ENCODE peak calls at places on chromosomes 11 and 22, in nine cellular contexts. H is mammary epithelial cell, O is lower lobe of right lung, E is ovary, R is WTC11, C is nephron progenitor cell, T is IMR-90, B is gastrocnemius medialis, A is HFFc6. U is an unnamed sample.
A peak's percentile ranks its signal among the peaks of the same experiment; 100 is the strongest.

GRCh38 chr11:132535830-132536229 is 996.5 kb downstream of the OPCML start:
- DNase-seq in A (no peak), E (no peak), H (peak; percentile 15), T (no peak), R (no peak), C (no peak), O (no peak), B (no peak), U (no peak)

GRCh38 chr11:96219981-96220623 is 122.9 kb downstream of the MAML2 start:
- DNase-seq in T (peak; percentile 62), A (peak; percentile 59), B (no peak), O (no peak), E (no peak), H (no peak), R (no peak), C (no peak), U (no peak)

GRCh38 chr11:124640660-124641059 is 18.0 kb downstream of the TBRG1 start:
- DNase-seq in T (no peak), A (no peak), O (no peak), H (peak; percentile 38), B (no peak), E (no peak), R (peak; percentile 41), C (no peak), U (no peak)

GRCh38 chr11:60625262-60625661 is 74.2 kb upstream of the MS4A8 start:
- DNase-seq in B (no peak), O (no peak), H (peak; percentile 25), A (peak; percentile 45), T (peak; percentile 23), R (peak; percentile 50), C (peak; percentile 19), E (no peak), U (no peak)

GRCh38 chr11:119094816-119095065 is 6.9 kb downstream of the DPAGT1 start:
- DNase-seq in O (peak; percentile 92), B (peak; percentile 77), R (peak; percentile 74), H (peak; percentile 76), C (peak; percentile 67), T (peak; percentile 86), E (peak; percentile 86), A (peak; percentile 87), U (no peak)

GRCh38 chr22:30863161-30863833 is 105.3 kb downstream of the MORC2 start:
- DNase-seq in T (peak; percentile 21), C (no peak), R (no peak), H (no peak), O (no peak), A (no peak), B (no peak), E (no peak), U (peak; percentile 11)

GRCh38 chr11:12229450-12230229 is 119.2 kb downstream of the MICAL2 start:
- DNase-seq in R (no peak), O (no peak), A (no peak), C (no peak), H (no peak), T (no peak), E (no peak), B (no peak), U (no peak)

GRCh38 chr11:32775908-32776307 is 18.6 kb downstream of the CCDC73 start:
- DNase-seq in H (no peak), B (no peak), A (no peak), R (no peak), C (no peak), O (no peak), T (no peak), E (no peak), U (no peak)

GRCh38 chr11:110939471-110939870 is 227.2 kb upstream of the ARHGAP20 start:
- DNase-seq in O (no peak), H (no peak), B (no peak), A (no peak), C (no peak), R (no peak), T (no peak), E (no peak), U (no peak)

GRCh38 chr22:50497093-50497492 is 10.4 kb downstream of the LMF2 start:
- DNase-seq in O (no peak), R (no peak), T (no peak), C (no peak), A (no peak), B (no peak), E (no peak), H (no peak), U (no peak)

GRCh38 chr11:120183701-120184141 is 27.1 kb upstream of the OAF start:
- DNase-seq in R (no peak), C (no peak), A (no peak), H (no peak), T (no peak), E (peak; percentile 35), B (no peak), O (no peak), U (no peak)

GRCh38 chr11:75406338-75406777 is 7.0 kb downstream of the RPS3 start:
- DNase-seq in A (peak; percentile 13), E (no peak), R (no peak), O (no peak), T (peak; percentile 87), B (no peak), C (no peak), H (peak; percentile 31), U (no peak)

GRCh38 chr22:49576241-49577141 is 251.2 kb downstream of the BRD1 start:
- DNase-seq in H (no peak), A (no peak), C (no peak), T (no peak), R (no peak), E (no peak), O (no peak), B (no peak), U (peak; percentile 12)

GRCh38 chr11:78039919-78040671 is 17.0 kb upstream of the KCTD14 start:
- DNase-seq in C (peak; percentile 32), T (peak; percentile 85), R (no peak), A (peak; percentile 80), O (peak; percentile 74), E (peak; percentile 80), H (peak; percentile 71), B (no peak), U (no peak)

GRCh38 chr11:69746780-69747742 is 28.1 kb downstream of the FGF4 start:
- DNase-seq in B (no peak), E (no peak), A (no peak), T (no peak), O (no peak), C (peak; percentile 31), R (no peak), H (no peak), U (no peak)

GRCh38 chr22:24521791-24522245 is 26.7 kb downstream of the UPB1 start:
- DNase-seq in A (peak; percentile 55), O (peak; percentile 76), T (peak; percentile 60), B (no peak), C (no peak), R (peak; percentile 61), E (no peak), H (peak; percentile 77), U (no peak)

GRCh38 chr11:4982678-4983077 is 12.0 kb upstream of the OR51L1 start:
- DNase-seq in A (no peak), T (no peak), B (no peak), R (no peak), H (no peak), E (no peak), C (no peak), O (no peak), U (no peak)

GRCh38 chr22:25221790-25222189 is 2.4 kb downstream of the CRYBB2 start:
- DNase-seq in H (no peak), O (no peak), E (no peak), R (no peak), A (no peak), B (no peak), T (no peak), C (no peak), U (no peak)

GRCh38 chr11:112880454-112880853 is 80.8 kb upstream of the NCAM1 start:
- DNase-seq in H (no peak), A (no peak), O (no peak), R (no peak), C (no peak), T (no peak), B (no peak), E (no peak), U (no peak)

GRCh38 chr22:27116295-27116694 is 458.9 kb downstream of the MIAT start:
- DNase-seq in R (no peak), O (no peak), H (no peak), B (no peak), C (no peak), A (no peak), E (no peak), T (no peak), U (no peak)

GRCh38 chr22:36194971-36195370 is 6.6 kb downstream of the APOL4 start:
- DNase-seq in R (peak; percentile 73), O (peak; percentile 58), C (peak; percentile 48), E (peak; percentile 55), B (peak; percentile 24), H (peak; percentile 32), A (peak; percentile 65), T (peak; percentile 77), U (no peak)

GRCh38 chr11:59520741-59521140 is 9.4 kb downstream of the OR4D9 start:
- DNase-seq in B (no peak), H (no peak), C (no peak), E (no peak), T (no peak), R (no peak), A (no peak), O (no peak), U (no peak)

GRCh38 chr11:59528741-59529140 is 17.4 kb downstream of the OR4D9 start:
- DNase-seq in B (no peak), C (no peak), R (no peak), O (no peak), H (no peak), T (no peak), A (no peak), E (no peak), U (no peak)

GRCh38 chr11:59523541-59523940 is 12.2 kb downstream of the OR4D9 start:
- DNase-seq in E (no peak), A (no peak), C (no peak), H (no peak), R (no peak), B (no peak), O (no peak), T (no peak), U (no peak)
- TF ChIP-seq CTCF in E (no peak), A (no peak), C (no peak), H (no peak), R (no peak), B (no peak), O (no peak), T (no peak), U (no peak)

GRCh38 chr22:38957046-38957770 is at the start of gene APOBEC3A:
- DNase-seq in C (no peak), O (peak; percentile 78), B (no peak), E (no peak), T (no peak), R (no peak), A (no peak), H (no peak), U (no peak)
- TF ChIP-seq CTCF in C (no peak), O (no peak), B (no peak), E (no peak), T (no peak), R (no peak), A (no peak), H (no peak), U (no peak)

GRCh38 chr11:43575931-43576833 is 104.4 kb upstream of the HSD17B12 start:
- DNase-seq in B (no peak), T (no peak), C (no peak), H (no peak), R (no peak), E (no peak), O (no peak), A (no peak), U (no peak)
- TF ChIP-seq CTCF in B (no peak), T (no peak), C (no peak), H (no peak), R (no peak), E (no peak), O (no peak), A (no peak), U (no peak)

GRCh38 chr22:38724176-38724575 is 18.4 kb downstream of the GTPBP1 start:
- DNase-seq in E (no peak), B (no peak), C (no peak), A (no peak), O (no peak), H (no peak), R (no peak), T (no peak), U (peak; percentile 5)
- TF ChIP-seq CTCF in E (no peak), B (no peak), C (no peak), A (no peak), O (no peak), H (no peak), R (no peak), T (no peak), U (no peak)

U was measured in activated B cell treated with CpG ODN at 0.5 μM for 24 hours.